ENCODE peak calls at places on chromosome 10, in nine cellular contexts. G is SK-N-SH; L is body of pancreas; V is HCT116; A is astrocyte of the cerebellum; U is cardiac fibroblast; F is CD8-positive, alpha-beta T cell; I is colonic mucosa; W is lower lobe of right lung. O is an unnamed sample.

GRCh38 chr10:70459061-70459770 is 17.7 kb upstream of the NODAL start:
- DNase-seq in A (no peak), L (no peak), F (no peak), U (no peak), G (no peak), W (no peak), V (no peak), I (no peak), O (no peak)

GRCh38 chr10:31912898-31913847 is 15.5 kb downstream of the ARHGAP12 start:
- DNase-seq in F (no peak), G (no peak), L (no peak), A (peak), U (peak), W (no peak), V (no peak), I (no peak), O (no peak)

GRCh38 chr10:124971276-124971675 is 29.4 kb downstream of the ZRANB1 start:
- DNase-seq in W (no peak), U (no peak), G (no peak), F (no peak), L (no peak), V (no peak), I (no peak), A (no peak), O (no peak)

GRCh38 chr10:121813857-121814256 is 114.0 kb downstream of the ATE1 start:
- DNase-seq in F (no peak), W (no peak), I (no peak), G (no peak), A (no peak), U (no peak), L (no peak), V (no peak), O (no peak)

GRCh38 chr10:31143331-31143935 is 111.8 kb upstream of the ZNF438 start:
- DNase-seq in W (no peak), V (no peak), L (no peak), G (no peak), F (no peak), I (no peak), U (no peak), A (no peak), O (no peak)

GRCh38 chr10:81872206-81872605 is 2.8 kb upstream of the NRG3 start:
- DNase-seq in I (no peak), W (no peak), V (no peak), F (no peak), G (no peak), A (no peak), U (peak), L (no peak), O (no peak)

GRCh38 chr10:17209302-17209701 is 7.8 kb upstream of the TRDMT1 start:
- DNase-seq in L (no peak), A (no peak), W (no peak), U (no peak), F (no peak), G (no peak), I (no peak), V (no peak), O (no peak)

GRCh38 chr10:125061557-125062243 is 98.7 kb downstream of the CTBP2 start:
- DNase-seq in G (no peak), F (no peak), A (no peak), L (no peak), I (no peak), V (no peak), W (no peak), U (peak), O (peak)

GRCh38 chr10:46006219-46006618 is 24.2 kb downstream of the NCOA4 start:
- DNase-seq in U (peak), L (no peak), V (no peak), F (no peak), G (no peak), I (no peak), W (no peak), A (no peak), O (no peak)

GRCh38 chr10:132654708-132655661 is 117.4 kb downstream of the INPP5A start:
- DNase-seq in I (peak), V (peak), W (peak), F (peak), A (peak), L (peak), G (peak), U (peak), O (no peak)

GRCh38 chr10:103605359-103606156 is 112.1 kb downstream of the NEURL1 start:
- DNase-seq in I (peak), F (peak), A (no peak), W (peak), V (peak), U (peak), L (peak), G (peak), O (no peak)

GRCh38 chr10:74962517-74962916 is 136.1 kb downstream of the KAT6B start:
- DNase-seq in U (no peak), W (no peak), L (no peak), G (no peak), A (no peak), V (no peak), F (no peak), I (no peak), O (no peak)

GRCh38 chr10:11757452-11757819 is 15.3 kb downstream of the ECHDC3 start:
- DNase-seq in F (no peak), V (no peak), U (peak), W (no peak), I (peak), G (peak), A (peak), L (peak), O (no peak)

GRCh38 chr10:130359711-130360110 is 223.5 kb downstream of the GLRX3 start:
- DNase-seq in F (no peak), U (no peak), V (no peak), G (no peak), I (no peak), A (no peak), W (no peak), L (no peak), O (no peak)

GRCh38 chr10:58352956-58353610 is 18.3 kb downstream of the UBE2D1 start:
- DNase-seq in W (no peak), F (no peak), V (no peak), A (no peak), L (no peak), U (no peak), I (no peak), G (no peak), O (no peak)

GRCh38 chr10:122852261-122852660 is 6.6 kb upstream of the CUZD1 start:
- DNase-seq in I (no peak), W (no peak), L (no peak), G (no peak), F (no peak), U (peak), V (no peak), A (no peak), O (no peak)

GRCh38 chr10:80927419-80928078 is 389.8 kb downstream of the SH2D4B start:
- DNase-seq in L (no peak), A (no peak), U (no peak), W (no peak), F (no peak), V (no peak), I (no peak), G (no peak), O (no peak)

GRCh38 chr10:126123466-126123865 is 227.1 kb downstream of the FANK1 start:
- DNase-seq in U (no peak), G (no peak), W (no peak), I (peak), V (no peak), L (no peak), F (no peak), A (no peak), O (no peak)

GRCh38 chr10:129786216-129786615 is 177.9 kb downstream of the EBF3 start:
- DNase-seq in L (no peak), F (no peak), G (no peak), A (no peak), V (no peak), U (no peak), I (no peak), W (no peak), O (no peak)

GRCh38 chr10:24884793-24885192 is 67.6 kb downstream of the PRTFDC1 start:
- DNase-seq in I (no peak), F (no peak), V (no peak), U (no peak), L (no peak), W (no peak), A (no peak), G (no peak), O (no peak)

GRCh38 chr10:61164458-61165160 is 220.6 kb upstream of the RHOBTB1 start:
- DNase-seq in V (no peak), W (peak), I (no peak), A (no peak), U (peak), G (no peak), L (peak), F (no peak), O (no peak)

GRCh38 chr10:116694253-116694926 is 48.0 kb downstream of the HSPA12A start:
- DNase-seq in F (no peak), I (no peak), U (no peak), W (no peak), V (no peak), G (no peak), A (no peak), L (no peak), O (no peak)

GRCh38 chr10:60911216-60911615 is 32.8 kb downstream of the RHOBTB1 start:
- DNase-seq in W (no peak), L (no peak), U (no peak), G (no peak), V (no peak), I (no peak), A (no peak), F (no peak), O (no peak)

GRCh38 chr10:132613566-132614348 is 76.2 kb downstream of the INPP5A start:
- DNase-seq in U (no peak), L (no peak), V (no peak), W (no peak), I (no peak), F (no peak), G (peak), A (no peak), O (no peak)

GRCh38 chr10:118255355-118255754 is 86.8 kb downstream of the FAM204A start:
- DNase-seq in V (no peak), I (no peak), W (no peak), U (no peak), L (no peak), A (no peak), F (no peak), G (no peak), O (no peak)

GRCh38 chr10:118256209-118256608 is 85.9 kb downstream of the FAM204A start:
- DNase-seq in F (no peak), V (no peak), U (no peak), L (no peak), I (no peak), A (no peak), G (no peak), W (no peak), O (no peak)

GRCh38 chr10:118256825-118257570 is 85.1 kb downstream of the FAM204A start:
- DNase-seq in L (no peak), V (no peak), A (no peak), W (no peak), I (no peak), G (peak), F (no peak), U (no peak), O (no peak)

GRCh38 chr10:118258285-118258684 is 83.8 kb downstream of the FAM204A start:
- DNase-seq in G (no peak), V (no peak), A (no peak), I (no peak), F (no peak), L (no peak), U (no peak), W (no peak), O (no peak)

DNA sequence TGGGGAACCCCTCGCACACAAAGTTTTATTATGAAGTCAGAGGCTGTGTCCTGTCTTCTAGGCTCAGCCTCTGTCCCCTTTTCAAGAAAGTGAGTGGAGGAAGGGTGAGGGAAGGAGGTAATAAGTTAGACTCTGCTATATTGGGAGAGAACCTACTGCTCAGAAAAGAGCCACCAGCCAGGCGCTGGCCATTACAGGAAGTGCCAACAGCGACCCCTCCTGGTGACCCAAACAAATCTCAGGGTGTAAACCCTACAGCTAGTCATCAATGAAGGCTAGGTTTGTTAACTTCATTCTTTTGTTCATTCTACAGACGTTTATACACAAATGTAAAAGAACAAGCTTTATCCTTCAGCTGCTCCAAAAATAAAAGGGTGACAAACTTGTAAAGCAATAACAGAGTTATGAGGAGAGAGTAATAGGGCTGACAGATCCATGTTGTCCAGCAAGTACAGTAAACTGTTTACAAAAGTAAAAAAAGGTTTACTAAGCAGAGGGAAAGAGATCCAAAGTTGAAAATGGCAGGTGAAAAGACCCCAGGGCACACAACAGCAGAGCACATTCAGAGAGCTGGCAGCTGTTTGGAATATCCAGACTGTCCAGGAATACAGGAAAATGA is 82.7 kb downstream of the FAM204A start:
- DNase-seq in G (peak), A (no peak), F (no peak), W (no peak), L (peak), U (peak), V (peak), I (peak), O (no peak)
- TF ChIP-seq CTCF in G (peak), A (peak), F (no peak), W (peak), L (peak), U (peak), V (peak), I (peak), O (peak)

GRCh38 chr10:98030093-98030821 is at the start of gene CRTAC1:
- DNase-seq in L (peak), V (no peak), U (no peak), G (peak), W (peak), F (no peak), A (no peak), I (peak), O (no peak)
- TF ChIP-seq CTCF in L (peak), V (no peak), U (no peak), G (no peak), W (no peak), F (no peak), A (no peak), I (no peak), O (no peak)

GRCh38 chr10:94631077-94631476 is 52.5 kb upstream of the CYP2C18 start:
- DNase-seq in A (no peak), G (no peak), F (no peak), W (no peak), U (no peak), V (no peak), L (no peak), I (no peak), O (no peak)

GRCh38 chr10:94626476-94626875 is 57.1 kb upstream of the CYP2C18 start:
- DNase-seq in G (no peak), A (no peak), W (no peak), F (no peak), L (no peak), V (no peak), I (no peak), U (no peak), O (no peak)

GRCh38 chr10:94632954-94633353 is 50.6 kb upstream of the CYP2C18 start:
- DNase-seq in V (no peak), A (no peak), U (no peak), W (no peak), L (no peak), I (no peak), F (no peak), G (no peak), O (no peak)

GRCh38 chr10:94627511-94627910 is 56.0 kb upstream of the CYP2C18 start:
- DNase-seq in A (no peak), U (no peak), I (no peak), L (no peak), V (no peak), G (no peak), W (no peak), F (no peak), O (no peak)

DNA sequence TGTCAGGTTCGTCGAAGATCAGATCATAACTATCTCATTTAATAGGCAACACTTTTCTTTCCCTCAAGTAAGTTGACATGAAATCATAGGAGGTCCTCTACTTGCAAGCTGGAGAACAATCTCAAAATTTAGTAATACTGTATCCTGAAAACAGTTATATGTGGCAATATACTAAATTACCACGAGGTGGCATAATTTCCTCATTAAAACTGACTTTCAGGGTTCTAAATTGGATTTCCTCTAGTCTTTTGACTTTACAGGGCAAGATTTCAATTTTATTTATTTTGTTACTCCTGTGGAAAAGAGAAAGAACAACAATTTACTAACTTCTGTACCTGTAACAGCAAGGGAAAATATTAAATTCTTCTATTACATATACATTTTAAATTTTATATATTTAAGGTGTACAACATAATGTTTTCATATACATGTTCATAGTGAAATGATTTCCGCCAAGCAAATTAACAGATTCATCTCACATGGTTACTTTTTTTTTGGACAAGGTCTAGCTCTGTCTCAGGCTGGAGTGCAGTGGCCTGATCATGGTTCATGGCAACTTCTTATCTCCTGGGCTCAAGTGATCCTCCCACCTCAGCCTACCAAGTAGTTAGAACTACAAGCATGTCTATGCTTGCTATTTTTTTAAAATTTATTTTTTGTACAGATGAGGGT is 53.4 kb upstream of the CYP2C18 start:
- DNase-seq in V (peak), U (peak), G (peak), F (no peak), L (no peak), A (no peak), I (no peak), W (no peak), O (no peak)
- TF ChIP-seq CTCF in V (peak), U (peak), G (peak), F (peak), L (peak), A (peak), I (peak), W (peak), O (peak)

DNA sequence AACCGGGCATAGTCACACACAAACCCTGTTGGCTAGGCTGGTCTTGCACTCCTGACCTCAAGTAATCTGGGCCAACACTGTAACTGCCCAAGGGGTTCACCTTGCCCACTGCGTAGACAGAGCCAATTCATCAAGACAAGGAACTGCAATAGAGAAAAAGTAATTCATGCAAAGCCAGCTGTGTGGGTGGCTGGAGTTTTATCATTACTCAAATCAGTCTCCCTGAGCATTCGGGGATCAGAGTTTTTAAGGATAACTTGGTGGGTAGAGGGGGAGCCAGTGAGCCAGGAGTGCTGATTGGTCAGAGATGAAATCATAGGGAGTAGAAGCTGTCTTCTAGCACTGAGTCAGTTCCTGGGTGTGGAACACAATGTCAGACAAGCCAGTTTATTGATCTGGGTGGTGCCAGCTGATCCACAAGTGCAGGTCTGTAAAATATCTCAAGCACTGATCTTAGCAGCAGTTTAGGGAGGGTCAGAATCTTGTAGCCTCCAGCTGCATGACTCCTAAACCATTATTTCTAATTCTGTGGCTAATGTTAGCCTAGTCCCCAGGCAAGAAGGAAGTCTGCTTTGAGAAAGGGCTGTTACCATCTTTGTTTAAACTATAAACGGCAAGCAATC is 15.6 kb upstream of the FXYD4 start:
- DNase-seq in F (no peak), U (peak), A (no peak), I (peak), W (no peak), L (peak), G (no peak), V (peak), O (no peak)
- TF ChIP-seq CTCF in F (no peak), U (no peak), A (no peak), I (no peak), W (no peak), L (no peak), G (no peak), V (peak), O (no peak)

GRCh38 chr10:71741671-71742070 is 22.1 kb upstream of the C10orf105 start:
- DNase-seq in W (no peak), A (no peak), G (no peak), V (no peak), I (no peak), L (no peak), U (no peak), F (no peak), O (peak)

GRCh38 chr10:71737356-71738172 is 18.0 kb upstream of the C10orf105 start:
- DNase-seq in F (no peak), I (peak), L (no peak), V (no peak), A (no peak), U (no peak), G (peak), W (no peak), O (peak)

GRCh38 chr10:71740069-71740468 is 20.5 kb upstream of the C10orf105 start:
- DNase-seq in G (no peak), L (peak), U (peak), V (no peak), I (peak), W (no peak), A (no peak), F (no peak), O (peak)

GRCh38 chr10:71741029-71741428 is 21.5 kb upstream of the C10orf105 start:
- DNase-seq in G (no peak), F (no peak), W (no peak), L (no peak), U (no peak), I (no peak), A (no peak), V (no peak), O (no peak)

DNA sequence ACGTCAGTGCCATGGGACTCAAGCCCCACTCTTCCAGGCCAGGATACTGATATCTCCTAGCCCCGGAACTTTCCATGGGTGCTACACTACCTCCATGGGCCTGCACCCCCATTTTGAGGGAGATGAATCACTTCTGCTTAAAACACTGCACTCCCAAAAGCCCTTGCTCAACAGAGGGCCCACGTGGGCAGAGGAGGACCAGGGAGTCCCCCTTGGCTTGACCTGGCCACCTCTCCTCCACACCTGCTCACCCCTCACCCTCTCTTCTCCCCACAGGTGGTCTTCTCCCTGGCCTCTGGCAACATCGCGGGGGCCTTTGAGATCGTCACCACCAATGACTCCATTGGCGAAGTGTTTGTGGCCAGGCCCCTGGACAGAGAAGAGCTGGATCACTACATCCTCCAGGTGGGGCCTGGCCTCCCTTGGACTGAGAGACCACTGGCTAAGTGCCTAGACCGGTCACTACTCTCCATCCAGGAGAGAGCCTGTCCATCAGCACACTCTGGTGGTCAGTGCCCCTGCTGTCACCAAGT is 19.9 kb upstream of the C10orf105 start:
- DNase-seq in G (no peak), U (no peak), A (no peak), L (no peak), W (no peak), F (no peak), I (peak), V (no peak), O (peak)
- TF ChIP-seq CTCF in G (no peak), U (no peak), A (no peak), L (no peak), W (no peak), F (no peak), I (no peak), V (no peak), O (no peak)

O was measured in CD14-positive monocyte.